ENCODE peak calls at places on chromosomes 11 and 22, in six cellular contexts. X, P, V, W, S and E are unnamed samples.

GRCh38 chr11:33475999-33476398 is 218.8 kb downstream of the HIPK3 start:
- DNase-seq in X (no peak), P (no peak), V (no peak), W (no peak), S (peak; percentile 30), E (no peak)

GRCh38 chr11:108672113-108672512 is 7.2 kb downstream of the DDX10 start:
- DNase-seq in X (peak; percentile 91), P (no peak), V (no peak), W (peak; percentile 17), S (peak; percentile 42), E (no peak)

GRCh38 chr11:45021692-45022130 is 71.0 kb upstream of the TP53I11 start:
- DNase-seq in X (no peak), P (peak; percentile 35), V (no peak), W (no peak), S (peak; percentile 91), E (peak; percentile 67)

GRCh38 chr22:32796865-32797573 is 4.5 kb upstream of the TIMP3 start:
- DNase-seq in X (peak; percentile 16), P (peak; percentile 77), V (peak; percentile 48), W (peak; percentile 7), S (peak; percentile 87), E (no peak)

GRCh38 chr22:33314316-33314715 is 256.1 kb upstream of the SYN3 start:
- DNase-seq in X (no peak), P (no peak), V (no peak), W (no peak), S (no peak), E (no peak)

GRCh38 chr11:97461934-97462333 is 1072.1 kb downstream of the JRKL start:
- DNase-seq in X (no peak), P (peak; percentile 8), V (no peak), W (no peak), S (no peak), E (no peak)

GRCh38 chr11:108994887-108995286 is 330.0 kb downstream of the DDX10 start:
- DNase-seq in X (no peak), P (no peak), V (no peak), W (no peak), S (no peak), E (no peak)

GRCh38 chr11:121472310-121472709 is 19.5 kb upstream of the SORL1-AS1 start:
- DNase-seq in X (no peak), P (no peak), V (no peak), W (no peak), S (no peak), E (no peak)

GRCh38 chr22:50715250-50715649 is 22.8 kb upstream of the ACR start:
- DNase-seq in X (no peak), P (no peak), V (no peak), W (no peak), S (no peak), E (no peak)

GRCh38 chr22:30694638-30695350 is at the start of gene OSBP2:
- DNase-seq in X (peak; percentile 23), P (peak; percentile 71), V (peak; percentile 10), W (peak; percentile 83), S (peak; percentile 67), E (peak; percentile 79)

GRCh38 chr22:48883211-48883960 is 944.3 kb downstream of the BRD1 start:
- DNase-seq in X (no peak), P (no peak), V (no peak), W (no peak), S (no peak), E (no peak)

GRCh38 chr11:45303316-45303715 is 17.2 kb upstream of the SYT13 start:
- DNase-seq in X (no peak), P (no peak), V (no peak), W (no peak), S (no peak), E (no peak)